ENCODE peak calls at places on chromosomes 4 and X, in seven cellular contexts. H, M, G, J, V, O and D are unnamed samples.

GRCh38 chr4:157459789-157460188 is 239.3 kb downstream of the GRIA2 start:
- DNase-seq in V (no peak), M (no peak), J (no peak), O (no peak), H (no peak), G (no peak), D (no peak)

GRCh38 chr4:159137176-159137575 is 34.3 kb downstream of the RAPGEF2 start:
- DNase-seq in H (peak; percentile 2), G (no peak), J (no peak), V (no peak), O (no peak), M (no peak), D (no peak)

GRCh38 chr4:86967798-86968197 is 33.0 kb downstream of the AFF1 start:
- DNase-seq in M (no peak), G (no peak), O (no peak), V (no peak), J (no peak), H (no peak), D (no peak)

GRCh38 chr4:74449571-74450297 is 4.8 kb downstream of the AREG start:
- DNase-seq in M (no peak), O (no peak), G (no peak), J (no peak), H (peak; percentile 45), V (no peak), D (no peak)

GRCh38 chr4:99855677-99856076 is 38.5 kb downstream of the LAMTOR3 start:
- DNase-seq in V (no peak), M (no peak), J (no peak), G (no peak), H (no peak), O (no peak), D (no peak)

GRCh38 chrX:9033586-9033985 is 341 bp downstream of the FAM9B start:
- DNase-seq in V (no peak), O (no peak), J (no peak), M (no peak), H (no peak), G (no peak), D (no peak)

GRCh38 chrX:29447867-29448266 is 767.5 kb upstream of the MAGEB2 start:
- DNase-seq in G (no peak), V (no peak), H (no peak), M (no peak), J (no peak), O (no peak), D (no peak)

GRCh38 chrX:112688242-112688641 is 8.5 kb upstream of the LHFPL1 start:
- DNase-seq in H (no peak), M (no peak), V (no peak), G (no peak), O (no peak), J (no peak), D (no peak)

GRCh38 chrX:116135277-116135676 is 35.3 kb upstream of the AGTR2 start:
- DNase-seq in G (no peak), O (no peak), V (no peak), M (no peak), J (no peak), H (no peak), D (no peak)

GRCh38 chr4:56976878-56977320 is 507 bp downstream of the NOA1 start:
- DNase-seq in H (peak; percentile 12), J (peak; percentile 92), M (peak; percentile 29), G (peak; percentile 58), O (no peak), V (no peak), D (peak; percentile 76)

GRCh38 chrX:108417257-108417656 is 21.0 kb downstream of the COL4A6 start:
- DNase-seq in J (no peak), O (no peak), M (no peak), G (no peak), V (no peak), H (no peak), D (no peak)

GRCh38 chr4:55323375-55323774 is 22.7 kb upstream of the SRD5A3 start:
- DNase-seq in O (no peak), J (no peak), M (no peak), H (no peak), V (no peak), G (no peak), D (no peak)

GRCh38 chrX:119121341-119121740 is 6.3 kb downstream of the KIAA1210 start:
- DNase-seq in H (no peak), O (no peak), J (no peak), V (no peak), M (no peak), G (no peak), D (no peak)

GRCh38 chr4:47209833-47210232 is 178.5 kb downstream of the GABRB1 start:
- DNase-seq in G (no peak), M (no peak), V (no peak), H (no peak), J (no peak), O (peak; percentile 57), D (no peak)

GRCh38 chr4:107826427-107826980 is 1.8 kb downstream of the SGMS2 start:
- DNase-seq in O (no peak), G (no peak), J (no peak), M (no peak), H (no peak), V (no peak), D (no peak)

GRCh38 chrX:45767021-45767491 is 566.4 kb upstream of the DIPK2B start:
- DNase-seq in M (no peak), G (no peak), J (no peak), V (no peak), O (no peak), H (peak; percentile 30), D (no peak)

GRCh38 chr4:38462659-38463058 is 201.3 kb upstream of the KLF3 start:
- DNase-seq in H (no peak), V (no peak), G (no peak), O (no peak), M (no peak), J (peak; percentile 46), D (no peak)

GRCh38 chr4:184732126-184732525 is 1.8 kb downstream of the CENPU start:
- DNase-seq in O (no peak), M (no peak), J (no peak), H (no peak), V (no peak), G (no peak), D (no peak)

GRCh38 chrX:40106677-40107290 is 9.0 kb upstream of the BCOR start:
- DNase-seq in O (no peak), M (no peak), G (no peak), J (no peak), V (no peak), H (no peak), D (no peak)

GRCh38 chrX:42123369-42123768 is 200.0 kb upstream of the CASK start:
- DNase-seq in V (no peak), G (no peak), O (no peak), H (no peak), J (no peak), M (no peak), D (no peak)

GRCh38 chrX:12987340-12987739 is 12.4 kb downstream of the TMSB4X start:
- DNase-seq in O (no peak), M (no peak), H (no peak), V (no peak), J (no peak), G (no peak), D (no peak)

GRCh38 chr4:74840931-74841330 is 46.6 kb upstream of the BTC start:
- DNase-seq in G (no peak), M (no peak), H (no peak), V (no peak), J (no peak), O (no peak), D (no peak)

GRCh38 chrX:12894074-12894691 is 12.2 kb upstream of the TLR8 start:
- DNase-seq in O (no peak), H (peak; percentile 21), G (no peak), J (no peak), V (no peak), M (peak; percentile 16), D (peak; percentile 39)

DNA sequence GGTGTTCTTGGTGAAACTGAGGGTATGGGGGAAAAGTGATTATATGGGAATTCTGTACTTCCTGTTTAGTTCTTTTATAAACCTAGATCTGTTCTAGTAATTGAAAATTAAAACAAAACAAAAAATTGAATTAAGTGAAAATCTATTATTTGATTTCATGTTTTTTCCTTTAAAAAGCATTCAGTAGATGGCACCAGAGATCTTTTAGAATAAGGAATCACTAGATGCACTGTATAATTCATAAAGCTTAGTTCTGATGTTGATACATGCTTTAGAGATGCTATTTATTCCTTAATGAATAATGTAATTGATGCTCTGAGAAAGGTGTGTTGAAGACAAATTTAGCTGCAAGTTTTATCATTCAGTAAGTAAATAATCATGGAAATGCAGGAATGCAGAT is 87.3 kb downstream of the LCORL start:
- DNase-seq in O (no peak), J (no peak), H (no peak), M (no peak), V (no peak), G (no peak), D (no peak)
- TF ChIP-seq CTCF in O (no peak), J (no peak), H (no peak), M (no peak), V (no peak), G (no peak), D (peak; percentile 30)

DNA sequence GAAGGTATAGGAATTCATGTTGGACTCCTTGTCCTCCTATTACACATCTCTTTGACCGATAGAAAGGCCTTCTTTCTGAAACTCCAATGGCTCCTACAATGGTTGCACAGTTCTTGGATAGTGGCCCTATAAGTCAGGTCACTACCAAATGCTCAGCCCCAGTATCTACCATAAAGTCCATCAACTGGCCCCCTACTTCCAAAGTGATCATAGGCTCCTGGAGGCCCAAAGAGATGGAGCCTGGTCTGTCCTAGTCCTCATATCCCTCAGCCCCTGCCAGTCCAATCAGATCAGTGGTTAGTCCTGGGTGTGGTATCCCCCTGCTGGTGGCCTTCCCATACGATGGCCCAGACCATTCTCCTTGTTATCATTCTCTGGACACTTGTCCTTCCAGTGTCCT is 30.3 kb downstream of the SULT1E1 start:
- DNase-seq in J (no peak), O (no peak), V (no peak), G (no peak), M (no peak), H (no peak), D (no peak)
- H3K27ac ChIP-seq in J (no peak overlapping the region), O (no peak overlapping the region), V (no peak overlapping the region), G (no peak overlapping the region), M (no peak overlapping the region), H (no peak overlapping the region), D (no peak overlapping the region)

GRCh38 chr4:85222561-85222960 is 252.4 kb upstream of the ARHGAP24 start:
- DNase-seq in H (no peak), J (no peak), V (no peak), G (no peak), O (no peak), M (no peak), D (no peak)

GRCh38 chr4:85233516-85233915 is 241.4 kb upstream of the ARHGAP24 start:
- DNase-seq in M (no peak), H (no peak), V (no peak), J (no peak), G (no peak), O (no peak), D (no peak)

GRCh38 chr4:85228264-85228663 is 246.7 kb upstream of the ARHGAP24 start:
- DNase-seq in G (no peak), H (no peak), V (no peak), M (no peak), J (no peak), O (no peak), D (no peak)
- TF ChIP-seq CTCF in G (no peak), H (no peak), V (no peak), M (no peak), J (no peak), O (peak; percentile 25), D (no peak)

DNA sequence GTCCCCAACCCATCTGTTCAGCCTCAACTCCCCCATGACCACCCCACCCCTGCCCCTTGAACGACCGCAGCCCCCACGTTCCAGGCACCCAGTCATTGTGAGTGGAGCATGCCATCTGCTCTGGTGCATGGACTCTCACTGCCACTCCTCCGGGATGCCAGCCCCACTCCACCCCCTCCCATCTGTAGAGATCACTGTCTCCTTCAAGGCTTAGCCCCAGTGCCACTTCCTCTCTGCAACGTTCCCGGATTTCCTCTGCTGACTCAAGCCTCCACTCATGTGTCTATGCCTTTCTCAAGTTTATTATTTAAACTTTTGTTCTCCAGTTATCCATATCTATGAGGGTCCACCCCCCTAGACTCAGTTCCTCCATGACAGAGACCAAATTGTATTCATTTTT is 54.0 kb downstream of the MAML3 start:
- DNase-seq in H (peak; percentile 49), M (peak; percentile 42), G (no peak), O (no peak), V (no peak), J (peak; percentile 80), D (no peak)
- H3K27ac ChIP-seq in H (peak overlapping the region; percentile 97), M (peak overlapping the region; percentile 90), G (peak overlapping the region; percentile 85), O (peak overlapping the region; percentile 96), V (no peak overlapping the region), J (peak overlapping the region; percentile 72), D (peak overlapping the region; percentile 8)